ENCODE peak calls at places on chromosomes 16 and 17, in nine cellular contexts. One of them, this sample, is unnamed.

GRCh38 chr17:82882715-82883446 is 43.1 kb upstream of the ZNF750 start:
- DNase-seq in pons: no peak
- DNase-seq in Daoy: no peak
- DNase-seq in progenitor cell of endocrine pancreas: no peak
- DNase-seq in A549: no peak
- DNase-seq in OCI-LY7: no peak
- DNase-seq in HFFc6: no peak
- DNase-seq in NCI-H1092 treated with DMSO at 0.1 percent for 48 hours: no peak
- DNase-seq in NCI-H1436: no peak
- DNase-seq in this sample: no peak

GRCh38 chr17:31743767-31744166 is 115.3 kb downstream of the COPRS start:
- DNase-seq in NCI-H1436: no peak
- DNase-seq in OCI-LY7: no peak
- DNase-seq in HFFc6: no peak
- DNase-seq in Daoy: no peak
- DNase-seq in A549: no peak
- DNase-seq in NCI-H1092 treated with DMSO at 0.1 percent for 48 hours: no peak
- DNase-seq in pons: no peak
- DNase-seq in progenitor cell of endocrine pancreas: no peak
- DNase-seq in this sample: no peak

GRCh38 chr17:79923974-79924638 is 84.9 kb upstream of the CBX4 start:
- DNase-seq in HFFc6: no peak
- DNase-seq in A549: no peak
- DNase-seq in Daoy: peak; percentile 41
- DNase-seq in pons: peak; percentile 38
- DNase-seq in NCI-H1092 treated with DMSO at 0.1 percent for 48 hours: no peak
- DNase-seq in NCI-H1436: no peak
- DNase-seq in progenitor cell of endocrine pancreas: peak; percentile 60
- DNase-seq in OCI-LY7: peak; percentile 55
- DNase-seq in this sample: no peak

GRCh38 chr17:49587366-49588073 is 11.8 kb downstream of the NXPH3 start:
- DNase-seq in HFFc6: no peak
- DNase-seq in progenitor cell of endocrine pancreas: no peak
- DNase-seq in pons: no peak
- DNase-seq in OCI-LY7: no peak
- DNase-seq in A549: no peak
- DNase-seq in NCI-H1092 treated with DMSO at 0.1 percent for 48 hours: no peak
- DNase-seq in Daoy: no peak
- DNase-seq in NCI-H1436: no peak
- DNase-seq in this sample: no peak

GRCh38 chr16:55503726-55504553 is 4.9 kb upstream of the LPCAT2 start:
- DNase-seq in NCI-H1436: no peak
- DNase-seq in NCI-H1092 treated with DMSO at 0.1 percent for 48 hours: no peak
- DNase-seq in pons: no peak
- DNase-seq in progenitor cell of endocrine pancreas: no peak
- DNase-seq in A549: no peak
- DNase-seq in Daoy: no peak
- DNase-seq in HFFc6: no peak
- DNase-seq in OCI-LY7: no peak
- DNase-seq in this sample: no peak

GRCh38 chr17:436571-436970 is 84.0 kb upstream of the RPH3AL start:
- DNase-seq in OCI-LY7: no peak
- DNase-seq in pons: no peak
- DNase-seq in Daoy: no peak
- DNase-seq in A549: no peak
- DNase-seq in NCI-H1092 treated with DMSO at 0.1 percent for 48 hours: no peak
- DNase-seq in HFFc6: no peak
- DNase-seq in progenitor cell of endocrine pancreas: no peak
- DNase-seq in NCI-H1436: no peak
- DNase-seq in this sample: no peak

GRCh38 chr16:50273888-50274770 is 7.8 kb downstream of the ADCY7 start:
- DNase-seq in NCI-H1092 treated with DMSO at 0.1 percent for 48 hours: no peak
- DNase-seq in progenitor cell of endocrine pancreas: no peak
- DNase-seq in pons: peak; percentile 45
- DNase-seq in OCI-LY7: peak; percentile 85
- DNase-seq in HFFc6: no peak
- DNase-seq in Daoy: no peak
- DNase-seq in NCI-H1436: no peak
- DNase-seq in A549: no peak
- DNase-seq in this sample: no peak

GRCh38 chr16:79362312-79362970 is 238.1 kb downstream of the MAF start:
- DNase-seq in HFFc6: no peak
- DNase-seq in OCI-LY7: no peak
- DNase-seq in progenitor cell of endocrine pancreas: no peak
- DNase-seq in NCI-H1436: no peak
- DNase-seq in Daoy: no peak
- DNase-seq in A549: no peak
- DNase-seq in pons: no peak
- DNase-seq in NCI-H1092 treated with DMSO at 0.1 percent for 48 hours: no peak
- DNase-seq in this sample: no peak

GRCh38 chr16:85659336-85659735 is 29.4 kb downstream of the GINS2 start:
- DNase-seq in OCI-LY7: no peak
- DNase-seq in pons: no peak
- DNase-seq in NCI-H1092 treated with DMSO at 0.1 percent for 48 hours: no peak
- DNase-seq in NCI-H1436: no peak
- DNase-seq in A549: no peak
- DNase-seq in Daoy: no peak
- DNase-seq in progenitor cell of endocrine pancreas: no peak
- DNase-seq in HFFc6: no peak
- DNase-seq in this sample: no peak

GRCh38 chr16:12750554-12750918 is 53.2 kb downstream of the CPPED1 start:
- DNase-seq in OCI-LY7: no peak
- DNase-seq in NCI-H1436: no peak
- DNase-seq in HFFc6: no peak
- DNase-seq in Daoy: no peak
- DNase-seq in NCI-H1092 treated with DMSO at 0.1 percent for 48 hours: no peak
- DNase-seq in A549: no peak
- DNase-seq in progenitor cell of endocrine pancreas: no peak
- DNase-seq in pons: no peak
- DNase-seq in this sample: no peak

GRCh38 chr17:4344926-4345325 is 21.5 kb downstream of the UBE2G1 start:
- DNase-seq in A549: no peak
- DNase-seq in NCI-H1092 treated with DMSO at 0.1 percent for 48 hours: no peak
- DNase-seq in progenitor cell of endocrine pancreas: no peak
- DNase-seq in HFFc6: no peak
- DNase-seq in NCI-H1436: no peak
- DNase-seq in Daoy: no peak
- DNase-seq in pons: no peak
- DNase-seq in OCI-LY7: no peak
- DNase-seq in this sample: no peak

GRCh38 chr17:70048020-70048419 is 27.0 kb upstream of the KCNJ16 start:
- DNase-seq in OCI-LY7: no peak
- DNase-seq in A549: no peak
- DNase-seq in progenitor cell of endocrine pancreas: no peak
- DNase-seq in NCI-H1436: no peak
- DNase-seq in Daoy: no peak
- DNase-seq in pons: no peak
- DNase-seq in HFFc6: no peak
- DNase-seq in NCI-H1092 treated with DMSO at 0.1 percent for 48 hours: no peak
- DNase-seq in this sample: no peak

GRCh38 chr16:85102106-85102630 is 10.1 kb downstream of the CIBAR2 start:
- DNase-seq in OCI-LY7: no peak
- DNase-seq in A549: no peak
- DNase-seq in HFFc6: no peak
- DNase-seq in progenitor cell of endocrine pancreas: no peak
- DNase-seq in NCI-H1436: no peak
- DNase-seq in pons: no peak
- DNase-seq in NCI-H1092 treated with DMSO at 0.1 percent for 48 hours: no peak
- DNase-seq in Daoy: no peak
- DNase-seq in this sample: no peak

GRCh38 chr17:28717578-28718316 is at the start of gene RAB34:
- DNase-seq in Daoy: peak; percentile 92
- DNase-seq in A549: peak; percentile 73
- DNase-seq in NCI-H1436: peak; percentile 65
- DNase-seq in OCI-LY7: no peak
- DNase-seq in pons: peak; percentile 25
- DNase-seq in NCI-H1092 treated with DMSO at 0.1 percent for 48 hours: no peak
- DNase-seq in progenitor cell of endocrine pancreas: peak; percentile 87
- DNase-seq in HFFc6: peak; percentile 74
- DNase-seq in this sample: peak; percentile 74

GRCh38 chr17:284676-285355 is 67.8 kb downstream of the RPH3AL start:
- DNase-seq in Daoy: no peak
- DNase-seq in NCI-H1092 treated with DMSO at 0.1 percent for 48 hours: no peak
- DNase-seq in progenitor cell of endocrine pancreas: no peak
- DNase-seq in HFFc6: no peak
- DNase-seq in pons: no peak
- DNase-seq in OCI-LY7: no peak
- DNase-seq in A549: no peak
- DNase-seq in NCI-H1436: no peak
- DNase-seq in this sample: no peak

GRCh38 chr17:1267471-1267947 is 2.7 kb upstream of the BHLHA9 start:
- DNase-seq in pons: no peak
- DNase-seq in Daoy: peak; percentile 64
- DNase-seq in OCI-LY7: no peak
- DNase-seq in HFFc6: no peak
- DNase-seq in progenitor cell of endocrine pancreas: no peak
- DNase-seq in A549: no peak
- DNase-seq in NCI-H1092 treated with DMSO at 0.1 percent for 48 hours: peak; percentile 8
- DNase-seq in NCI-H1436: no peak
- DNase-seq in this sample: no peak